ENCODE peak calls at places on chromosomes 16 and 17, in eight cellular contexts. J is prostate gland, U is uterus, Q is stomach, Z is heart left ventricle, G is Peyer's patch, C is transverse colon, D is tibial nerve. A is an unnamed sample.

GRCh38 chr16:4460936-4461249 is 13.5 kb downstream of the NMRAL1 start:
- DNase-seq in J (no peak), U (no peak), Q (no peak), Z (no peak), G (no peak), C (no peak), D (no peak), A (no peak)

GRCh38 chr17:73749337-73749807 is 105.1 kb upstream of the SDK2 start:
- DNase-seq in J (no peak), U (no peak), Q (no peak), Z (no peak), G (no peak), C (no peak), D (no peak), A (no peak)

GRCh38 chr16:15427648-15428239 is 6.6 kb upstream of the BMERB1 start:
- DNase-seq in J (peak; percentile 46), U (peak; percentile 80), Q (peak; percentile 62), Z (peak; percentile 76), G (peak; percentile 66), C (peak; percentile 55), D (peak; percentile 80), A (no peak)

GRCh38 chr17:22470411-22471175 is 778.3 kb downstream of the KCNJ18 start:
- DNase-seq in J (no peak), U (no peak), Q (no peak), Z (no peak), G (no peak), C (no peak), D (no peak), A (no peak)

GRCh38 chr16:17832738-17833137 is 362.0 kb upstream of the XYLT1 start:
- DNase-seq in J (no peak), U (no peak), Q (no peak), Z (no peak), G (no peak), C (no peak), D (no peak), A (no peak)

GRCh38 chr16:72419638-72420037 is 247.7 kb upstream of the PMFBP1 start:
- DNase-seq in J (no peak), U (no peak), Q (no peak), Z (no peak), G (no peak), C (no peak), D (no peak), A (no peak)

GRCh38 chr16:30998852-30999761 is 11.3 kb downstream of the STX1B start:
- DNase-seq in J (no peak), U (no peak), Q (no peak), Z (no peak), G (no peak), C (no peak), D (no peak), A (no peak)

GRCh38 chr16:21071741-21072140 is 78.9 kb downstream of the DNAH3 start:
- DNase-seq in J (no peak), U (no peak), Q (no peak), Z (no peak), G (no peak), C (no peak), D (no peak), A (no peak)

GRCh38 chr17:64020068-64020766 is at the start of gene ICAM2:
- DNase-seq in J (peak; percentile 33), U (peak; percentile 67), Q (peak; percentile 68), Z (peak; percentile 83), G (no peak), C (peak; percentile 83), D (peak; percentile 54), A (peak; percentile 37)

GRCh38 chr16:75402174-75402820 is 31.0 kb downstream of the CFDP1 start:
- DNase-seq in J (no peak), U (no peak), Q (no peak), Z (no peak), G (no peak), C (no peak), D (no peak), A (no peak)

GRCh38 chr17:50444841-50445715 is 19.1 kb downstream of the ACSF2 start:
- DNase-seq in J (no peak), U (no peak), Q (no peak), Z (no peak), G (peak; percentile 2), C (no peak), D (no peak), A (no peak)

GRCh38 chr16:87571868-87572244 is 30.5 kb upstream of the JPH3 start:
- DNase-seq in J (no peak), U (no peak), Q (no peak), Z (no peak), G (no peak), C (no peak), D (no peak), A (no peak)

GRCh38 chr16:56636616-56637413 is 1.7 kb upstream of the MT1A start:
- DNase-seq in J (no peak), U (no peak), Q (no peak), Z (no peak), G (no peak), C (no peak), D (no peak), A (no peak)

GRCh38 chr16:56632848-56633365 is 448 bp downstream of the MT1M start:
- DNase-seq in J (no peak), U (no peak), Q (no peak), Z (no peak), G (no peak), C (no peak), D (no peak), A (no peak)

GRCh38 chr16:56633535-56633934 is 1.1 kb downstream of the MT1M start:
- DNase-seq in J (no peak), U (no peak), Q (no peak), Z (no peak), G (no peak), C (no peak), D (no peak), A (no peak)

GRCh38 chr16:56635441-56635967 is 3.0 kb upstream of the MT1A start:
- DNase-seq in J (no peak), U (no peak), Q (no peak), Z (no peak), G (no peak), C (no peak), D (no peak), A (no peak)

GRCh38 chr16:56634715-56635440 is 2.4 kb downstream of the MT1M start:
- DNase-seq in J (no peak), U (no peak), Q (no peak), Z (no peak), G (no peak), C (no peak), D (no peak), A (no peak)
- H3K27me3 ChIP-seq in J (peaks cover 4% of the 10 kb centered on the region), U (peaks cover 12% of the 10 kb centered on the region), Q (peaks cover 15% of the 10 kb centered on the region), Z (no peaks in the 10 kb centered on the region), G (peaks cover 11% of the 10 kb centered on the region), C (peaks cover 81% of the 10 kb centered on the region), D (no peaks in the 10 kb centered on the region), A (peaks cover 3% of the 10 kb centered on the region)

GRCh38 chr16:8854298-8854948 is 14.4 kb downstream of the CARHSP1 start:
- DNase-seq in J (no peak), U (no peak), Q (no peak), Z (no peak), G (peak; percentile 34), C (peak; percentile 4), D (no peak), A (no peak)
- TF ChIP-seq POLR2A in J (no peak), U (no peak), Q (no peak), Z (no peak), G (no peak), C (no peak), D (no peak), A (no peak)

GRCh38 chr17:35788504-35788998 is 6.9 kb downstream of the MMP28 start:
- DNase-seq in J (no peak), U (no peak), Q (no peak), Z (no peak), G (no peak), C (no peak), D (peak; percentile 61), A (no peak)

GRCh38 chr17:35790826-35791225 is 4.6 kb downstream of the MMP28 start:
- DNase-seq in J (no peak), U (no peak), Q (no peak), Z (no peak), G (no peak), C (no peak), D (no peak), A (no peak)

GRCh38 chr17:35789044-35789443 is 6.4 kb downstream of the MMP28 start:
- DNase-seq in J (no peak), U (no peak), Q (no peak), Z (no peak), G (no peak), C (no peak), D (no peak), A (no peak)

GRCh38 chr17:35793257-35793656 is 2.2 kb downstream of the MMP28 start:
- DNase-seq in J (no peak), U (no peak), Q (no peak), Z (no peak), G (no peak), C (no peak), D (no peak), A (no peak)

DNA sequence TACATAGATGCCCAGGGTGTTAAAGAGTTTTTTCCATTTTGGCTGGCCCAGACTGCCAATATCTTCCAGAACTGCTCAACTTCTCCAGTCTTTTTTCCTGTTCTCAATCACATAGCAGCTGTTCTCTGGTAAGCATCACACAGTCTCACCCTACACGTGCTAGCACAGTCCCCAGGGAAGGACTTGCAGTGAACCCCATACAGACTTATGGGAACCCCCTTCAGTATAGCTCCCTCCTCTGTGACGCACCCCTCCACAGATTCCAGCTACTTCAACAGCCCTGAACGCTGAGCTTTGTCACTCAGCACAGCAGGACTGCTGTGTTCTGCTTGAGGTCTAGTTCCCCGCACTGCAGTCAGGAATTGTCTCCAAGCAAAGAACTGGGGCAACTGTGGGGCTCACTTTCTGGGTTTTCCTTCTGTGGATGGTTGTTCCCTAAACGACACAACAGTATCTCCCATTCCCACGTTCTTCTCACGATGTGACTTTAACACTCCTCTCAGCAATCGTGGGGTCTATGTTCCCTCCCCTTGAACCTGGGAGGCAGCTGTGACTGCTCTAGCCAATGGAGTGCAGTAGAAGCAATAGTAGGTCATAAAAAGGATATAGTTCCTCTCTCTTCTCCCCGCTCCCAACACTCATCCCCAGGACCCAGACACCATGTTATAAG is 3.6 kb downstream of the MMP28 start:
- DNase-seq in J (no peak), U (no peak), Q (no peak), Z (no peak), G (no peak), C (no peak), D (no peak), A (no peak)
- H3K27me3 ChIP-seq in J (no peaks in the 10 kb centered on the region), U (no peaks in the 10 kb centered on the region), Q (peaks cover 7% of the 10 kb centered on the region), Z (peaks cover 4% of the 10 kb centered on the region), G (no peaks in the 10 kb centered on the region), C (no peaks in the 10 kb centered on the region), D (no peaks in the 10 kb centered on the region), A (peaks cover 29% of the 10 kb centered on the region)

DNA sequence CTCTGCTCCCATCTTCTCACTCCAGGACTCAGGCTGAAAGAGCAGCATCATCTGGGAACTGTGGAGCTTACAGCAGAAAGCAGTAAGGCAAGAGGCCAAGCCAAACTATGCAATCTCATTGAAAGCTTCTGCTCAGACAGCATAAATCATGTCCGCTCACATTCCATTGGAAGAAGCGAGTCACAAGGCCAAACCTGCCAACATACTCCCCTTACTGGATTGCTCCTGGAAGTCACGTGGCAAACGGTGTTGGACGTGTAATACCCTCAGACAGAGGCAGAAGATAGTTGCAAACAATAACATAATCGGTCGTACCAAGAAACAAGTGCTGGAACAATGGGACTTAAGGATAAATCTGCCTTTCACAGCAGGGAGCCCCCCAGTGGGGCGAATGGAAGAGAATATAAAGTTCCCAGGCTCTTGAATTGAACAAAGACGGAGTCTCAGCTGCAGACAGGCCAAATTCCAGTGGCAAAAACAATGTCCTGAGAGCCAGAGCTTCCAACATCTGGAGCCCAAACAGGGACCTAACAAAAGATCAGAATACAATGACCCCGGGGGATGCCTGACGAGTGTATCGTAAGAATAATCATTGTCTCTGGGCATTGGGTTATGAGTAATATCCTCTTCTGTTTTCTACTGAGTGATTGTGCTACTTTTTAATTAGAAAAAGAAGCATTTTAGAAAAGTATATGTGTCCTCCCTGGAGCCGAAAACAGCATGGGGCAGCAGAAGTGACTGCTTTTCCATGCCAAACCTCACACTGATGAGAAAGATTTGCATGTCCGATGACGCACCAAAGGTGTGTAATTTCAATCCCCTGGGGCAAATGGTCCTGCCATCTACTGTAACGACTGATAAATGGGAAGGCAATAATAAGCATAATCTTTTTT is 68.4 kb downstream of the CMC2 start:
- DNase-seq in J (peak; percentile 65), U (peak; percentile 77), Q (no peak), Z (peak; percentile 32), G (no peak), C (peak; percentile 15), D (peak; percentile 53), A (peak; percentile 42)
- TF ChIP-seq POLR2A in J (no peak), U (peak; percentile 11), Q (no peak), Z (no peak), G (no peak), C (no peak), D (no peak), A (no peak)